ENCODE peak calls at places on chromosomes 1 and 21, in five cellular contexts. L is tibial nerve, Y is colonic mucosa, F is brain microvascular endothelial cell, M is left ventricle myocardium inferior. U is an unnamed sample.
A peak's percentile ranks its signal among the peaks of the same experiment; 100 is the strongest.

GRCh38 chr1:219927298-219927955 is 930 bp downstream of the SLC30A10 start:
- DNase-seq in L (no peak), Y (no peak), F (no peak), M (no peak), U (no peak)

GRCh38 chr1:180230791-180231505 is 884 bp downstream of the LHX4 start:
- DNase-seq in L (no peak), Y (no peak), F (no peak), M (no peak), U (no peak)

GRCh38 chr1:200558866-200559459 is 61.6 kb downstream of the KIF14 start:
- DNase-seq in L (no peak), Y (no peak), F (peak; percentile 61), M (no peak), U (no peak)

GRCh38 chr1:212055333-212055732 is 19.8 kb downstream of the DTL start:
- DNase-seq in L (no peak), Y (no peak), F (no peak), M (no peak), U (no peak)

GRCh38 chr1:179781962-179782361 is 38.9 kb downstream of the FAM163A start:
- DNase-seq in L (no peak), Y (peak; percentile 46), F (no peak), M (peak; percentile 76), U (peak; percentile 22)

GRCh38 chr21:16086936-16087335 is 357.2 kb downstream of the USP25 start:
- DNase-seq in L (no peak), Y (no peak), F (no peak), M (no peak), U (no peak)

GRCh38 chr1:164733734-164734133 is 174.8 kb downstream of the PBX1 start:
- DNase-seq in L (no peak), Y (no peak), F (no peak), M (no peak), U (no peak)

GRCh38 chr1:111030590-111030989 is 66.9 kb upstream of the LRIF1 start:
- DNase-seq in L (no peak), Y (peak; percentile 63), F (peak; percentile 66), M (no peak), U (peak; percentile 26)

GRCh38 chr1:24463756-24464377 is 38.8 kb upstream of the RCAN3 start:
- DNase-seq in L (no peak), Y (no peak), F (no peak), M (no peak), U (no peak)

GRCh38 chr1:7941437-7941793 is 776 bp upstream of the TNFRSF9 start:
- DNase-seq in L (no peak), Y (no peak), F (peak; percentile 28), M (no peak), U (no peak)

GRCh38 chr21:45618846-45619485 is 24.6 kb upstream of the PCBP3 start:
- DNase-seq in L (no peak), Y (no peak), F (no peak), M (no peak), U (no peak)

GRCh38 chr1:28751315-28752056 is 14.7 kb downstream of the YTHDF2 start:
- DNase-seq in L (no peak), Y (no peak), F (peak; percentile 21), M (no peak), U (no peak)

GRCh38 chr1:151266315-151266714 is 11.8 kb downstream of the PSMD4 start:
- DNase-seq in L (no peak), Y (no peak), F (no peak), M (no peak), U (no peak)

DNA sequence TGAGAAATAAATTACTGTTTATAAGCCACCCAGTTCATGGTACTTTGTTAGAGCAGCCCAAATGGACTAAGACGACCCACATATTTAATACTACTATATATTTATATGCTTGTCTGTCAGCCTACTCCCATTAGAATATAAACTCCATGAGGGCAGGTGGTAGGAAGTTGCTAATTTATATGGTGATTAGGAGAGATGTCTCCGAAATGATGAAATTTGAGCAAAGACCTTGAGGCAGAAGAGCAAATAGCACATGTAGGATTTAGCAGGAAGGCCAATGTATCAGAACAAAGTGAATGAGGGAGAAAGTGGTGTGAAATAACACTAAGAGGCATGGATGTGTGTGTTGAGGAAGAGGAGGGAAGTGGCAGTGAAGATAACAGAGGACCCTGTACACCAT is 10.6 kb upstream of the SLFNL1 start:
- DNase-seq in L (no peak), Y (no peak), F (no peak), M (no peak), U (no peak)
- H3K36me3 ChIP-seq in L (peaks cover 100% of the 10 kb centered on the region), Y (no peaks in the 10 kb centered on the region), F (peaks cover 14% of the 10 kb centered on the region), M (peaks cover 86% of the 10 kb centered on the region), U (peaks cover 20% of the 10 kb centered on the region)

GRCh38 chr1:9905010-9905409 is 5.1 kb downstream of the CTNNBIP1 start:
- DNase-seq in L (no peak), Y (no peak), F (peak; percentile 33), M (no peak), U (no peak)
- H3K27ac ChIP-seq in L (no peak overlapping the region), Y (no peak overlapping the region), F (peak overlapping the region; percentile 22), M (peak overlapping the region; percentile 97), U (no peak overlapping the region)

DNA sequence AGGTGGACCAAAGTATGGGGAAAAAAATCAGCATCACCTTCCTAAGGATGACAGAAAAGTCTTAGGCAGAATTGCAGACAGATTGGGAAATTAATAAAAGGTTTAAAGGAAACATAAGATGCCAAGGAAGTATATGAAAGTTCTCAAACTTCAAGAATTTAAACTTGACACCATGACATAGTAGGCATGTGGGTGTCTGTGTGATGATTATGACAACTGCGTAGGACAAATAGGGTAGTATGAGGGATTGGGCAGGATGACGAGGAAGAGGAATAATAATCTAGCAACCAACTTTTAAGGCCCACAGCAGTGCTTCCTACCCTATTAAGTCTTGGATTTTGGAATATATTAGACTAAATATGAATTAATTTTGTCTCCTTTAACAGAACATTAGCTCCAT is 52.4 kb downstream of the HNRNPR start:
- DNase-seq in L (no peak), Y (no peak), F (no peak), M (no peak), U (no peak)
- H3K36me3 ChIP-seq in L (peaks cover 25% of the 10 kb centered on the region), Y (no peaks in the 10 kb centered on the region), F (peaks cover 6% of the 10 kb centered on the region), M (peaks cover 10% of the 10 kb centered on the region), U (no peaks in the 10 kb centered on the region)

DNA sequence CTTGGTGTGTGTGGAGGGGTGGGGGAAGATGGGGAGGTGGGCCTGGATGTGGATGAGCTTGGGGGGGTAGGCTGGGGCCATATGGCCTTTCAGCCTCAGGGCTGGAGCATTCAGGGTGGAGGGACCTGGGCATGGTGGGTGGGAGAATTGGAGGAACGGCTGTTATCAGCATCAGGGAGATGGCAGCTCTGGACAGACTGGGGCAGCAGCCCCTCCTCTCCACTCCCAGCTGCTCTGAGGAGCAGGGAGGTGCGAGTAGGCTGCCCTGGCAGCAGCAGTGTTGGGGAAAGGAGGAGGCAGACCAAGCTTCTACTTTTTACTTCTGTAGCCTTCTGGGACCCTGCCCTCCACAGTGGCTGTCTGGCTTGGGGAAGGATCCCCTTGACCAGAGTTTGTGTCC is 10.2 kb downstream of the PPFIA4 start:
- DNase-seq in L (no peak), Y (no peak), F (no peak), M (no peak), U (no peak)
- H3K27ac ChIP-seq in L (no peak overlapping the region), Y (no peak overlapping the region), F (no peak overlapping the region), M (peak overlapping the region; percentile 87), U (no peak overlapping the region)

DNA sequence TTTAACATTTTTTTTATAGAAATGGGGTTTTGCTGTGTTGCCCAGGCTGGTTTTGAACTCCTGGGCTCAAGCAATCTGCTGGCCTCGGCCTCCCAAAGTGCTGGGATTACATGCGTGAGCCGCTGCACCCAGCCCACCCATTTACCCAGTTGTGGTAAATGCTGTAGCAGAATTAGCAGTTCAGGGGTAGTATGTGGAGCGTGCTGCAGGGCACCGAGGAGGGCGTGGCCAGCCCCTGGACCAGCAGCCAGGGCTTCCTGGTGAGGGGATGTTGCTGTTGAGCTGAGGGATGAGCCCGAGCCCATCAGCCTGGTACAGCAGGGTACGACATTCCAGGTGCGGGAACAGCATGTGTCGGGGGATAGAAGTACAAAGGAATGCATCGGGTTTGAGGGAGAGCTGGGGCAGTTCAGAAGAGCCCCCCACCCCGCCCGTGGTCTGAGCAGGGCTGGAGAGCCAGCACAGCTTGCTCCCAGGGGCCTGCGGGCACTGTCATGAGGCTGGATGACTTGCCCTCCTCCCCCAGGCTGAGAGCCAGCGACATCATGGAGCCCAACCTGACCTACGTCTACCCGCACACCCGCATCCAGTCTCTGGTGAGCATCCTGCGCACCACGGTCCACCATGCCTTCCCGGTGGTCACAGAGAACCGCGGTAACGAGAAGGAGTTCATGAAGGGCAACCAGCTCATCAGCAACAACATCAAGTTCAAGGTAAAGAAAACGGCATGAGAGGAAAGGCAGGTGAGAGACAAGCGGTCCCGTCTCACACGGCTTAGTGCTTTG is 11.9 kb downstream of the NPPA start:
- DNase-seq in L (no peak), Y (no peak), F (no peak), M (no peak), U (peak; percentile 51)
- H3K36me3 ChIP-seq in L (peaks cover 99% of the 10 kb centered on the region), Y (peaks cover 28% of the 10 kb centered on the region), F (peaks cover 85% of the 10 kb centered on the region), M (peaks cover 98% of the 10 kb centered on the region), U (peaks cover 96% of the 10 kb centered on the region)